ENCODE peak calls at places on chromosomes 2 and 18, in six cellular contexts. N, U, O, P, W and Q are unnamed samples.

GRCh38 chr2:109164739-109165221 is 35.8 kb downstream of the SH3RF3 start:
- DNase-seq in N (no peak), U (no peak), O (no peak), P (no peak), W (no peak), Q (no peak)

GRCh38 chr2:88090446-88091283 is 23.0 kb downstream of the SMYD1 start:
- DNase-seq in N (no peak), U (no peak), O (no peak), P (no peak), W (no peak), Q (no peak)

GRCh38 chr18:22683196-22683676 is 249.9 kb upstream of the RBBP8 start:
- DNase-seq in N (no peak), U (no peak), O (peak), P (no peak), W (no peak), Q (no peak)

GRCh38 chr2:70851704-70852103 is 16.1 kb upstream of the CD207 start:
- DNase-seq in N (no peak), U (no peak), O (no peak), P (peak), W (no peak), Q (no peak)

GRCh38 chr18:78113445-78113844 is 863.8 kb downstream of the GALR1 start:
- DNase-seq in N (no peak), U (no peak), O (no peak), P (no peak), W (no peak), Q (no peak)

GRCh38 chr2:151947524-151948165 is 119.4 kb upstream of the ARL5A start:
- DNase-seq in N (no peak), U (no peak), O (no peak), P (no peak), W (no peak), Q (no peak)

GRCh38 chr18:76386886-76387285 is 108.2 kb downstream of the ZNF516 start:
- DNase-seq in N (no peak), U (no peak), O (no peak), P (no peak), W (no peak), Q (no peak)

GRCh38 chr2:218465987-218466633 is 47.2 kb downstream of the VIL1 start:
- DNase-seq in N (no peak), U (no peak), O (peak), P (no peak), W (no peak), Q (no peak)

GRCh38 chr2:217666338-217666737 is 336.5 kb downstream of the TNS1 start:
- DNase-seq in N (no peak), U (no peak), O (no peak), P (no peak), W (no peak), Q (no peak)

GRCh38 chr2:63056309-63057065 is 5.9 kb downstream of the OTX1 start:
- DNase-seq in N (no peak), U (no peak), O (no peak), P (no peak), W (no peak), Q (no peak)

GRCh38 chr2:168722592-168722991 is 79.8 kb upstream of the NOSTRIN start:
- DNase-seq in N (no peak), U (no peak), O (no peak), P (no peak), W (no peak), Q (no peak)

GRCh38 chr2:119246884-119247843 is 23.5 kb downstream of the STEAP3 start:
- DNase-seq in N (no peak), U (no peak), O (no peak), P (no peak), W (no peak), Q (no peak)

DNA sequence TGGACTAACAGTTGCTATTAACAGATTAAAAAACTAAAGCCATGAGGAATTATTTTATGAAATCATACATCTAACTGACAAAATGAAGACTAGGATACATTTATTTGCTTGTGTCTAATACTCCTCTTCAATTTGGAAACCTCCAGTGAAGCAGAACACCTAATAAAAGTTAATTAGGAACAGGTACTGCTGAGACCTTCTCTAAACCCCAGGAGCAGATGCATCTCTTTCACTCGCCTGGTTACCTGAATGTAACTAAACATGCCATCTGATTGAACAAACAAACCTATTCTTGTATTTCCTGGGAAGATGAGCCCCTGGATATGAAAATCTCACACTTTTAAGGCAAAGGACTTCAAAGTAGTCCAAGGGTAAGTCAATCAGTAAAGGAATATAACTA is 898.2 kb downstream of the NRXN1 start:
- DNase-seq in N (no peak), U (no peak), O (no peak), P (no peak), W (no peak), Q (no peak)
- TF ChIP-seq TAF1 in N (no peak), U (no peak), O (no peak), P (no peak), W (no peak), Q (no peak)

DNA sequence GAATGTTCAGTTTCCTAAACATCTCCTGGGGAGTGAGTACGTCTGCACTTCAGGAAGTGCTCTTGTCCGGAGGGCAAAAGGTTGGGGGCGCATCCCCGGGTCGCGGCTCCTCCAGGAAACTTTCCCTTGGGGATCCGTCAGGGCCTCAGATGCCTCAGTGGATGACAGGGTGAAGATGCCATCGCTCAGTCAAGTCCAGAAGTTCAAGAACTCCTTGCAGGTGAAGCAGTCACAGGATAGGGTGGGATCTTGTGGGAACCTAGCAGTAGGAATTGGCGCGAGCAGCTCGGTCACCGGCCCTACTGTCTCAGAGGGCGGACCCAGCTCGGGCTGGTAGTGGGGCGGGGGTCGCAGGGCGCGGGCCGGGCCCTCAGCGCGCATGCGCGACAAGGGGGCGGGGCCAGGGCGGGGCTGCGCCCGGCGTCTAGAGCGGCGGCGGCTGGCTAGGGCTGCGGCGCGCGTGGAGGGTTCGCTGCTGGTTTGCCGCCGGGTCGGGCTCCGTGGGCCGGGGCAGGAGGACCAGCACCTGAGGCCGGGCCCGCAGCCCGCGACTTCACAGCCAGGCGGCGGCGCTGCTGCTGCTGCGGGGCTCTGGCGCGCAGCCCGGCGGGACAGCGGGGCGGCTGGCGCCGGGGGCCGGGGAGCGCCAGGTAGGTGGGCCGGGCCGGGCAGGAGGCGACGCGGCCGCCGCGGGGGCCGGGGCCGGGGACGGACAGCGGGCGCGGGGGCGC is at the start of gene INPP4A:
- DNase-seq in N (peak), U (peak), O (peak), P (no peak), W (no peak), Q (peak)
- TF ChIP-seq POLR2A in N (no peak), U (peak), O (no peak), P (peak), W (no peak), Q (peak)

GRCh38 chr2:121898483-121898882 is 143.0 kb downstream of the TSN start:
- DNase-seq in N (no peak), U (no peak), O (no peak), P (no peak), W (no peak), Q (no peak)

GRCh38 chr2:121890041-121890440 is 134.6 kb downstream of the TSN start:
- DNase-seq in N (no peak), U (no peak), O (no peak), P (no peak), W (no peak), Q (no peak)

GRCh38 chr2:121900391-121900790 is 144.9 kb downstream of the TSN start:
- DNase-seq in N (no peak), U (no peak), O (no peak), P (no peak), W (no peak), Q (no peak)

GRCh38 chr2:121897335-121897970 is 142.0 kb downstream of the TSN start:
- DNase-seq in N (peak), U (peak), O (peak), P (no peak), W (no peak), Q (peak)

DNA sequence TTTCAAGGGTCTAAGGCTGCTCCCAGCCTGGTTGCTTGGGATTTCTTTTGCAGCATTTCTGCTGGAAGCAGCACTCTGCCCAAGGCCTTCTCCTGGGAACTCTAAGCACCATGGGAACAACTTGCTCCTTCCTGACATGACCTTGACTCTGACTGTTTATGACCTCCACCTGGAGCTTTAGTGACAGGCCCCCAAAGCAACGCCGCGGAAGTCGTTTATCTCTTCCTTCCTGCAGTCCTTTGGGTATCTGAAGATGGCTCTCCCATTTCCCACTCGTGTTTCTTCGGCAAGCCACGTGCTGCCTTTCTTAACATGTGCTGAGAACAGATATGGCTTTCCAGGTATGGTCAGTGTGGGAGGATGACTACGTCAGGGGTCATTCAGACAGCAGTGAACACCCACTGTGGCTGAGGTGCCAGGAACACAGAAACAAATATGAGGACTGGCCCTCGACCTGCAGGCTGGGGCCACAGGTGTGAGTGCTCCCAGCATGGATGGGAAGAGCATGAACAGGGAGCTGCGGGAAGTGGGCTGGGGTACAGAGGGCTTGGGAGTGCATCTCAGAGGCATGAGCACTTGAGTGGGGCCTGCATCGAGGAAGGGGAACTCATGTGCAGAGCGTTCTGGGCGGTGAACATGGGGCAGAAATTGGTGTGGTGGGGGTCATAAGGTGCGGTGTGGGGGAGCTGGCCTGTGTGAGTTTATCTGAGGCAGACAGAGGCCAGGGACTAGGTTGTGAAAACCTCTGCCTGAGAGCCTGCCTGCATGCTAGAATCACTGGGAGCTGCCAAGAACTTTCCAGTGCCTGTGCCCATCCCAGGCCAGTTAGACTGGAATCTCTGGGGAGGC is 140.5 kb downstream of the TSN start:
- DNase-seq in N (no peak), U (peak), O (no peak), P (no peak), W (no peak), Q (no peak)
- TF ChIP-seq POLR2AphosphoS5 in N (no peak), U (no peak), O (no peak), P (no peak), W (no peak), Q (no peak)

DNA sequence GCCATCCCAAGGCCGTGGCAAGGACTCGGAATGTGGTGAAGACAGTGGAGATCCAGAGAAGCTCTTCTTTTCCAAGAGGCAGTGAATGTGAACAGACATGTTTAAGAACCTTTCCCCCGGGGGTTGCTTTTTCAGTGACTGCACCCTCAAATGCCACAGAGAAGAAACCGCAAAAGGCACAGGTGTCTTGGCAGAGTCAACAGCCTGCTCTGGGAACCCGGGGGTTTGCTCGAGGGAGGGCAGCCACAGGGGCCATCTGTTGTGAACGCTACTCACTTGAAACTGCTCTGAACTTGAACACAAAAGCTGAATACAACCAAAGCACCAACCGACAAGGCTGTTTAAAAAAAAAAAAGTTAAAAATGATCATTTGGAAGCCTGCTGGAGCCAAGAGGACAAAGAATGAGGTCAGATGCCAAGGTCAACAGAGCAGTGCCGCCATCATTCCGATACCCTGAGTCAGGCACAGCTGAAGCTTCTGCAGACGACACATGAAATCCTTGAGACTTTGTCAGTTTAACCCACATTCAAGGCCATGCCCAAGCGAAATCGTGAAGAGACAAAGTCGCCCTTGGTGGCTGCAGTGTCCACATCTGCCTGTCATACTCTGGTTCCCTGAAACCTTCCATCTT is 47.4 kb downstream of the PSMG2 start:
- DNase-seq in N (no peak), U (no peak), O (no peak), P (peak), W (no peak), Q (no peak)
- TF ChIP-seq TAF1 in N (no peak), U (no peak), O (no peak), P (no peak), W (no peak), Q (no peak)

GRCh38 chr2:187079901-187080300 is 230.9 kb upstream of the ZSWIM2 start:
- DNase-seq in N (no peak), U (no peak), O (no peak), P (no peak), W (no peak), Q (no peak)
- TF ChIP-seq POLR2A in N (no peak), U (no peak), O (no peak), P (no peak), W (no peak), Q (no peak)

GRCh38 chr2:47002480-47003381 is 87.1 kb upstream of the MCFD2 start:
- DNase-seq in N (no peak), U (no peak), O (no peak), P (no peak), W (no peak), Q (no peak)
- TF ChIP-seq POLR2AphosphoS5 in N (no peak), U (no peak), O (no peak), P (no peak), W (no peak), Q (no peak)